ENCODE peak calls at places on chromosomes 2 and 18, in six cellular contexts. D, C, O, W, V and J are unnamed samples.

GRCh38 chr2:42921721-42922120 is 129.3 kb upstream of the HAAO start:
- DNase-seq in D (no peak), C (no peak), O (no peak), W (no peak), V (no peak), J (no peak)

GRCh38 chr2:231332872-231333500 is 62.5 kb upstream of the B3GNT7 start:
- DNase-seq in D (no peak), C (no peak), O (no peak), W (no peak), V (no peak), J (no peak)

GRCh38 chr2:228409493-228409892 is 228.0 kb upstream of the SPHKAP start:
- DNase-seq in D (no peak), C (no peak), O (no peak), W (no peak), V (no peak), J (no peak)

GRCh38 chr2:44548221-44549098 is 186.7 kb downstream of the CAMKMT start:
- DNase-seq in D (no peak), C (no peak), O (no peak), W (no peak), V (no peak), J (no peak)

GRCh38 chr18:49853436-49853835 is 40.1 kb upstream of the ACAA2 start:
- DNase-seq in D (no peak), C (no peak), O (no peak), W (no peak), V (no peak), J (no peak)

GRCh38 chr2:223050900-223051299 is 1.1 kb upstream of the KCNE4 start:
- DNase-seq in D (no peak), C (peak), O (no peak), W (no peak), V (no peak), J (no peak)

GRCh38 chr2:45872211-45872610 is 220.7 kb downstream of the PRKCE start:
- DNase-seq in D (no peak), C (no peak), O (no peak), W (no peak), V (no peak), J (no peak)

GRCh38 chr18:45423664-45424063 is 191.6 kb upstream of the SLC14A2 start:
- DNase-seq in D (no peak), C (peak), O (no peak), W (no peak), V (no peak), J (no peak)